ENCODE peak calls at places on chromosomes 13 and 19, in seven cellular contexts. One of them, this sample, is unnamed.

GRCh38 chr13:31756346-31756745 is 17.0 kb downstream of the RXFP2 start:
- DNase-seq in body of pancreas: no peak
- DNase-seq in mesendoderm: no peak
- DNase-seq in CD8-positive, alpha-beta T cell: no peak
- DNase-seq in naive thymus-derived CD4-positive, alpha-beta T cell: no peak
- DNase-seq in neural progenitor cell: no peak
- DNase-seq in GM12865: no peak
- DNase-seq in this sample: peak

GRCh38 chr13:98542568-98543379 is 34.1 kb downstream of the STK24 start:
- DNase-seq in body of pancreas: no peak
- DNase-seq in mesendoderm: no peak
- DNase-seq in CD8-positive, alpha-beta T cell: no peak
- DNase-seq in naive thymus-derived CD4-positive, alpha-beta T cell: peak
- DNase-seq in neural progenitor cell: no peak
- DNase-seq in GM12865: peak
- DNase-seq in this sample: no peak

GRCh38 chr13:33087091-33087490 is 70.9 kb downstream of the KL start:
- DNase-seq in body of pancreas: no peak
- DNase-seq in mesendoderm: no peak
- DNase-seq in CD8-positive, alpha-beta T cell: no peak
- DNase-seq in naive thymus-derived CD4-positive, alpha-beta T cell: no peak
- DNase-seq in neural progenitor cell: no peak
- DNase-seq in GM12865: no peak
- DNase-seq in this sample: no peak

GRCh38 chr13:98143601-98144500 is 957 bp downstream of the FARP1 start:
- DNase-seq in body of pancreas: peak
- DNase-seq in mesendoderm: peak
- DNase-seq in CD8-positive, alpha-beta T cell: no peak
- DNase-seq in naive thymus-derived CD4-positive, alpha-beta T cell: no peak
- DNase-seq in neural progenitor cell: peak
- DNase-seq in GM12865: peak
- DNase-seq in this sample: peak

GRCh38 chr13:33092422-33092987 is 76.3 kb downstream of the KL start:
- DNase-seq in body of pancreas: no peak
- DNase-seq in mesendoderm: no peak
- DNase-seq in CD8-positive, alpha-beta T cell: no peak
- DNase-seq in naive thymus-derived CD4-positive, alpha-beta T cell: no peak
- DNase-seq in neural progenitor cell: no peak
- DNase-seq in GM12865: no peak
- DNase-seq in this sample: no peak

GRCh38 chr13:76822691-76823267 is 63.4 kb downstream of the KCTD12 start:
- DNase-seq in body of pancreas: no peak
- DNase-seq in mesendoderm: peak
- DNase-seq in CD8-positive, alpha-beta T cell: no peak
- DNase-seq in naive thymus-derived CD4-positive, alpha-beta T cell: peak
- DNase-seq in neural progenitor cell: no peak
- DNase-seq in GM12865: peak
- DNase-seq in this sample: no peak

GRCh38 chr13:56349866-56350265 is 790.9 kb upstream of the PRR20A start:
- DNase-seq in body of pancreas: no peak
- DNase-seq in mesendoderm: no peak
- DNase-seq in CD8-positive, alpha-beta T cell: no peak
- DNase-seq in naive thymus-derived CD4-positive, alpha-beta T cell: no peak
- DNase-seq in neural progenitor cell: no peak
- DNase-seq in GM12865: no peak
- DNase-seq in this sample: no peak

GRCh38 chr19:7010722-7011593 is 10.3 kb downstream of the MBD3L2B start:
- DNase-seq in body of pancreas: no peak
- DNase-seq in mesendoderm: no peak
- DNase-seq in CD8-positive, alpha-beta T cell: no peak
- DNase-seq in naive thymus-derived CD4-positive, alpha-beta T cell: no peak
- DNase-seq in neural progenitor cell: no peak
- DNase-seq in GM12865: peak
- DNase-seq in this sample: no peak

GRCh38 chr19:3440082-3440481 is 40.2 kb downstream of the SMIM24 start:
- DNase-seq in body of pancreas: peak
- DNase-seq in mesendoderm: peak
- DNase-seq in CD8-positive, alpha-beta T cell: peak
- DNase-seq in naive thymus-derived CD4-positive, alpha-beta T cell: peak
- DNase-seq in neural progenitor cell: peak
- DNase-seq in GM12865: peak
- DNase-seq in this sample: no peak

GRCh38 chr19:2260341-2260751 is 4.1 kb upstream of the JSRP1 start:
- DNase-seq in body of pancreas: no peak
- DNase-seq in mesendoderm: no peak
- DNase-seq in CD8-positive, alpha-beta T cell: no peak
- DNase-seq in naive thymus-derived CD4-positive, alpha-beta T cell: no peak
- DNase-seq in neural progenitor cell: no peak
- DNase-seq in GM12865: peak
- DNase-seq in this sample: no peak

GRCh38 chr19:45050036-45050435 is 11.2 kb downstream of the CLASRP start:
- DNase-seq in body of pancreas: no peak
- DNase-seq in mesendoderm: no peak
- DNase-seq in CD8-positive, alpha-beta T cell: no peak
- DNase-seq in naive thymus-derived CD4-positive, alpha-beta T cell: no peak
- DNase-seq in neural progenitor cell: no peak
- DNase-seq in GM12865: no peak
- DNase-seq in this sample: no peak

GRCh38 chr19:52138614-52139290 is 986 bp downstream of the ZNF616 start:
- DNase-seq in body of pancreas: peak
- DNase-seq in mesendoderm: peak
- DNase-seq in CD8-positive, alpha-beta T cell: no peak
- DNase-seq in naive thymus-derived CD4-positive, alpha-beta T cell: peak
- DNase-seq in neural progenitor cell: peak
- DNase-seq in GM12865: peak
- DNase-seq in this sample: peak

GRCh38 chr13:97257800-97258799 is 36.0 kb downstream of the MBNL2 start:
- DNase-seq in body of pancreas: peak
- DNase-seq in mesendoderm: peak
- DNase-seq in CD8-positive, alpha-beta T cell: no peak
- DNase-seq in naive thymus-derived CD4-positive, alpha-beta T cell: no peak
- DNase-seq in neural progenitor cell: peak
- DNase-seq in GM12865: peak
- DNase-seq in this sample: peak

GRCh38 chr19:33447336-33448158 is 74.0 kb downstream of the CEBPG start:
- DNase-seq in body of pancreas: no peak
- DNase-seq in mesendoderm: no peak
- DNase-seq in CD8-positive, alpha-beta T cell: no peak
- DNase-seq in naive thymus-derived CD4-positive, alpha-beta T cell: no peak
- DNase-seq in neural progenitor cell: no peak
- DNase-seq in GM12865: no peak
- DNase-seq in this sample: no peak

DNA sequence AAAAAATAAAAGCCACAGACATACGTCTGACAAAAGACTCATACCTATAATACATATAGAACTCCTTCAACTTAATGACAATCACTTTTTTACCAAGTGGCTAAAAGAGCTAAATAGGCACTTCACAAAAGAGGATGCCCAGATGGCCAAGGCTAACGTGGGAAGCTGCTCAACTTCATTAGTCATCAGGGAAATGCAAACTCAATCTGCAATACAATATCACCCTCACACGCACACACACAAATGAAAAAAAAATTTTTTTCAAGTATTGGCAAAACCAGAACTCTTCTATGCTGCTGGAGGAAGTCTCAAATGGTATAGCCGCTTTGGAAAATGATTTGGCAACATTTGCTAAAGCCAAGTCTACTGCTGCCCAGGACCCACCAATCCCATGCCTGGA is 14.6 kb upstream of the DNMT1 start:
- DNase-seq in body of pancreas: no peak
- DNase-seq in mesendoderm: no peak
- DNase-seq in CD8-positive, alpha-beta T cell: no peak
- DNase-seq in naive thymus-derived CD4-positive, alpha-beta T cell: no peak
- DNase-seq in neural progenitor cell: no peak
- DNase-seq in GM12865: no peak
- DNase-seq in this sample: no peak
- H3K4me3 ChIP-seq in body of pancreas: no peak
- H3K4me3 ChIP-seq in mesendoderm: no peak
- H3K4me3 ChIP-seq in CD8-positive, alpha-beta T cell: no peak
- H3K4me3 ChIP-seq in naive thymus-derived CD4-positive, alpha-beta T cell: no peak
- H3K4me3 ChIP-seq in neural progenitor cell: no peak
- H3K4me3 ChIP-seq in GM12865: no peak
- H3K4me3 ChIP-seq in this sample: no peak

DNA sequence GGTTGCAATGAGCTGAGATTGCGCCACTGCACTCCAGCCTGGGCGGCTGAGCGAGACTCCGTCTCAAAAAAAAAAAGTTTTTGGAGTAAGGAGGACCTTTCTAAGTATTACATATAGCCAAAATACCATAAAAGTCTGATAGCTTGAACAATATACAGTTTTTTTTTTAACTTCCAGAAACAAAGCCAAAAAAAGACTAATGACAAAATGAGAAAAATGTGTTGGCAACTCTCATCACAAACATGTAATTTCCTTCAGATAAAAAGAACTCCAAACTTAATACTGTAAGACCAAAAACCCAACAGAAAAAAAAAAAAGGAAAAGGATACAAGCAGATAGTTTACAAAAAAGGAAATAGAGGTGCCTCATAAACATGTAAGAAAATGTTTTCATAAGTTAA is 68.2 kb upstream of the MED4 start:
- DNase-seq in body of pancreas: no peak
- DNase-seq in mesendoderm: no peak
- DNase-seq in CD8-positive, alpha-beta T cell: no peak
- DNase-seq in naive thymus-derived CD4-positive, alpha-beta T cell: no peak
- DNase-seq in neural progenitor cell: no peak
- DNase-seq in GM12865: no peak
- DNase-seq in this sample: no peak
- H3K4me3 ChIP-seq in body of pancreas: no peak
- H3K4me3 ChIP-seq in mesendoderm: no peak
- H3K4me3 ChIP-seq in CD8-positive, alpha-beta T cell: no peak
- H3K4me3 ChIP-seq in naive thymus-derived CD4-positive, alpha-beta T cell: no peak
- H3K4me3 ChIP-seq in neural progenitor cell: no peak
- H3K4me3 ChIP-seq in GM12865: no peak
- H3K4me3 ChIP-seq in this sample: no peak

DNA sequence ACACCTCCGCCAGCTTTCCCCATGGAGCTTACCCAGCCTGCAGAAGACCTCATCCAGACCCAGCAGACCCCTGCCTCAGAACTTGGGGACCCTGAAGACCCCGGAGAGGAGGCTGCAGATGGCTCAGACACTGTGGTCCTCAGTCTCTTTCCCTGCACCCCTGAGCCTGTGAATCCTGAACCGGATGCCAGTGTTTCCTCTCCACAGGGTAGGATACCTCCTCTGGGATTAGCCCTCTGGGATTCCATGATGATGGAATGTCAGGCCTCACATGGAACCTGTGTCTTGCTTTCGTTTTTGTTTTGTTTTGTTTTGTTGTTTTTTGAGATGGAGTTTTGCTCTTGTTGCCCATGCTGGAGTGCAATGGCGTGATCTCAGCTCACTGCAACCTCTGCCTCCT is 1.9 kb downstream of the RFXANK start:
- DNase-seq in body of pancreas: no peak
- DNase-seq in mesendoderm: no peak
- DNase-seq in CD8-positive, alpha-beta T cell: no peak
- DNase-seq in naive thymus-derived CD4-positive, alpha-beta T cell: no peak
- DNase-seq in neural progenitor cell: no peak
- DNase-seq in GM12865: no peak
- DNase-seq in this sample: no peak
- H3K4me3 ChIP-seq in body of pancreas: no peak
- H3K4me3 ChIP-seq in mesendoderm: no peak
- H3K4me3 ChIP-seq in CD8-positive, alpha-beta T cell: peak
- H3K4me3 ChIP-seq in naive thymus-derived CD4-positive, alpha-beta T cell: no peak
- H3K4me3 ChIP-seq in neural progenitor cell: no peak
- H3K4me3 ChIP-seq in GM12865: peak
- H3K4me3 ChIP-seq in this sample: no peak

GRCh38 chr19:57689750-57690149 is 8.0 kb downstream of the ZNF551 start:
- DNase-seq in body of pancreas: no peak
- DNase-seq in mesendoderm: no peak
- DNase-seq in CD8-positive, alpha-beta T cell: no peak
- DNase-seq in naive thymus-derived CD4-positive, alpha-beta T cell: no peak
- DNase-seq in neural progenitor cell: no peak
- DNase-seq in GM12865: no peak
- DNase-seq in this sample: no peak

GRCh38 chr19:57688011-57688763 is 6.4 kb downstream of the ZNF551 start:
- DNase-seq in body of pancreas: no peak
- DNase-seq in mesendoderm: peak
- DNase-seq in CD8-positive, alpha-beta T cell: no peak
- DNase-seq in naive thymus-derived CD4-positive, alpha-beta T cell: no peak
- DNase-seq in neural progenitor cell: no peak
- DNase-seq in GM12865: no peak
- DNase-seq in this sample: no peak

GRCh38 chr19:57682226-57682766 is 519 bp downstream of the ZNF551 start:
- DNase-seq in body of pancreas: no peak
- DNase-seq in mesendoderm: no peak
- DNase-seq in CD8-positive, alpha-beta T cell: no peak
- DNase-seq in naive thymus-derived CD4-positive, alpha-beta T cell: no peak
- DNase-seq in neural progenitor cell: no peak
- DNase-seq in GM12865: no peak
- DNase-seq in this sample: no peak

GRCh38 chr19:57687363-57688010 is 5.7 kb downstream of the ZNF551 start:
- DNase-seq in body of pancreas: no peak
- DNase-seq in mesendoderm: peak
- DNase-seq in CD8-positive, alpha-beta T cell: no peak
- DNase-seq in naive thymus-derived CD4-positive, alpha-beta T cell: no peak
- DNase-seq in neural progenitor cell: no peak
- DNase-seq in GM12865: no peak
- DNase-seq in this sample: no peak

DNA sequence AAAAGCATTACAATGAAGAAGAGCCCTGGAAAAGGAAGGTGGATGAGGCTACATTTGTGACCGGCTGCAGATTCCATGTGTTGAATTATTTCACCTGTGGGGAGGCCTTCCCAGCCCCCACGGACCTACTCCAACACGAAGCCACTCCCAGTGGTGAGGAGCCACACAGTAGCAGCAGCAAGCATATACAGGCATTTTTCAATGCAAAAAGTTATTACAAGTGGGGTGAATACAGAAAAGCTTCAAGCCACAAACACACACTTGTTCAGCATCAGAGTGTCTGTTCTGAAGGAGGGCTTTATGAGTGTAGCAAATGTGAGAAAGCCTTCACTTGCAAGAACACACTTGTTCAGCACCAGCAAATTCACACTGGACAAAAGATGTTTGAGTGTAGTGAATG is 5.0 kb downstream of the ZNF551 start:
- DNase-seq in body of pancreas: no peak
- DNase-seq in mesendoderm: no peak
- DNase-seq in CD8-positive, alpha-beta T cell: no peak
- DNase-seq in naive thymus-derived CD4-positive, alpha-beta T cell: no peak
- DNase-seq in neural progenitor cell: no peak
- DNase-seq in GM12865: no peak
- DNase-seq in this sample: no peak
- H3K4me3 ChIP-seq in body of pancreas: no peak
- H3K4me3 ChIP-seq in mesendoderm: peak
- H3K4me3 ChIP-seq in CD8-positive, alpha-beta T cell: peak
- H3K4me3 ChIP-seq in naive thymus-derived CD4-positive, alpha-beta T cell: peak
- H3K4me3 ChIP-seq in neural progenitor cell: no peak
- H3K4me3 ChIP-seq in GM12865: no peak
- H3K4me3 ChIP-seq in this sample: no peak